ENCODE peak calls at places on chromosomes 5 and 9, in seven cellular contexts. K is GM20000; S is NT2/D1; X is hypothalamus; A is NCI-H460; Y is stimulated activated naive B cell treated with anti-CD40 and anti-IgM and Interleukin-4, amounts not matched to agents 10 μg/mL and 1 μg/mL and 100 μg/mL, for 72 hours; R is HCT116. F is an unnamed sample.
A peak's percentile ranks its signal among the peaks of the same experiment; 100 is the strongest.

GRCh38 chr9:130554606-130555005 is 24.8 kb upstream of the FUBP3 start:
- DNase-seq in K (no peak), S (no peak), X (no peak), A (no peak), Y (no peak), R (no peak), F (no peak)

GRCh38 chr9:4080889-4081548 is 218.8 kb downstream of the GLIS3 start:
- DNase-seq in K (no peak), S (no peak), X (no peak), A (no peak), Y (no peak), R (no peak), F (no peak)

GRCh38 chr5:69024241-69024651 is 69.6 kb upstream of the SLC30A5 start:
- DNase-seq in K (peak; percentile 41), S (peak; percentile 38), X (no peak), A (peak; percentile 30), Y (no peak), R (peak; percentile 70), F (peak; percentile 66)

GRCh38 chr5:2722901-2723300 is 28.6 kb downstream of the IRX2 start:
- DNase-seq in K (no peak), S (no peak), X (no peak), A (no peak), Y (no peak), R (no peak), F (no peak)

GRCh38 chr9:101372327-101373118 is 12.3 kb downstream of the BAAT start:
- DNase-seq in K (no peak), S (no peak), X (no peak), A (no peak), Y (no peak), R (no peak), F (no peak)

GRCh38 chr9:113541019-113541900 is 77.7 kb downstream of the RGS3 start:
- DNase-seq in K (no peak), S (peak; percentile 44), X (no peak), A (no peak), Y (no peak), R (peak; percentile 54), F (peak; percentile 36)

GRCh38 chr5:134438268-134438622 is 26.6 kb upstream of the CDKN2AIPNL start:
- DNase-seq in K (no peak), S (no peak), X (no peak), A (no peak), Y (no peak), R (no peak), F (peak; percentile 44)

GRCh38 chr9:70315389-70315788 is 56.6 kb downstream of the SMC5 start:
- DNase-seq in K (no peak), S (no peak), X (no peak), A (no peak), Y (no peak), R (no peak), F (peak; percentile 4)

GRCh38 chr5:162324356-162324755 is 256.8 kb downstream of the GABRG2 start:
- DNase-seq in K (no peak), S (no peak), X (no peak), A (no peak), Y (no peak), R (no peak), F (no peak)

GRCh38 chr5:36667826-36668225 is 61.4 kb downstream of the SLC1A3 start:
- DNase-seq in K (no peak), S (no peak), X (no peak), A (no peak), Y (no peak), R (no peak), F (no peak)

GRCh38 chr5:37841223-37841622 is 1.4 kb upstream of the GDNF start:
- DNase-seq in K (no peak), S (no peak), X (no peak), A (no peak), Y (no peak), R (no peak), F (peak; percentile 53)

GRCh38 chr5:157867736-157868135 is 8.8 kb upstream of the CLINT1 start:
- DNase-seq in K (no peak), S (no peak), X (no peak), A (no peak), Y (no peak), R (no peak), F (no peak)

F was measured in dermis blood vessel endothelial cell.